ENCODE peak calls at places on chromosomes 3 and 15, in nine cellular contexts. Q, J, P, N, I, F, U, G and D are unnamed samples.

GRCh38 chr3:38581774-38582173 is 67.7 kb downstream of the SCN5A start:
- DNase-seq in Q (no peak), J (no peak), P (no peak), N (no peak), I (no peak), F (no peak), U (no peak), G (no peak), D (no peak)

GRCh38 chr3:150370129-150370602 is 37.9 kb upstream of the TSC22D2 start:
- DNase-seq in Q (peak), J (no peak), P (no peak), N (no peak), I (no peak), F (no peak), U (peak), G (peak), D (peak)

GRCh38 chr3:146772211-146772743 is 167.1 kb upstream of the PLSCR5 start:
- DNase-seq in Q (no peak), J (no peak), P (no peak), N (no peak), I (no peak), F (no peak), U (no peak), G (no peak), D (no peak)

GRCh38 chr15:63990449-63990848 is 55.8 kb downstream of the DAPK2 start:
- DNase-seq in Q (no peak), J (peak), P (no peak), N (no peak), I (no peak), F (no peak), U (no peak), G (no peak), D (no peak)

GRCh38 chr3:15102256-15102655 is 3.3 kb upstream of the RBSN start:
- DNase-seq in Q (peak), J (no peak), P (no peak), N (no peak), I (peak), F (no peak), U (no peak), G (no peak), D (no peak)

GRCh38 chr3:190533511-190534282 is 19.8 kb downstream of the IL1RAP start:
- DNase-seq in Q (peak), J (peak), P (no peak), N (no peak), I (no peak), F (no peak), U (peak), G (no peak), D (no peak)

GRCh38 chr3:180322829-180323228 is 279.1 kb upstream of the TTC14 start:
- DNase-seq in Q (no peak), J (no peak), P (no peak), N (no peak), I (no peak), F (no peak), U (no peak), G (no peak), D (no peak)

GRCh38 chr3:55329849-55330248 is 157.3 kb downstream of the WNT5A start:
- DNase-seq in Q (peak), J (no peak), P (no peak), N (no peak), I (no peak), F (no peak), U (peak), G (no peak), D (no peak)

GRCh38 chr3:47578691-47579632 is at the start of gene CSPG5:
- DNase-seq in Q (no peak), J (no peak), P (peak), N (no peak), I (no peak), F (peak), U (peak), G (no peak), D (peak)

GRCh38 chr3:194135806-194136518 is at the start of gene HES1:
- DNase-seq in Q (peak), J (peak), P (peak), N (peak), I (no peak), F (peak), U (peak), G (peak), D (peak)

GRCh38 chr15:95365615-95366107 is 964.8 kb upstream of the NR2F2 start:
- DNase-seq in Q (no peak), J (peak), P (peak), N (peak), I (no peak), F (no peak), U (peak), G (peak), D (no peak)

GRCh38 chr15:81256916-81257315 is 60.2 kb downstream of the IL16 start:
- DNase-seq in Q (peak), J (peak), P (no peak), N (no peak), I (no peak), F (no peak), U (peak), G (peak), D (no peak)